ENCODE peak calls at places on chromosomes 16 and 17, in nine cellular contexts. J is cardiac muscle cell; K is foreskin fibroblast; Y is naive thymus-derived CD4-positive, alpha-beta T cell; X is NB4; O is mucosa of descending colon; V is lung; Z is epithelial cell of esophagus; E is ascending aorta. B is an unnamed sample.

GRCh38 chr17:63542942-63543821 is 7.1 kb upstream of the DCAF7 start:
- DNase-seq in E (peak; percentile 46), Y (no peak), X (no peak), J (no peak), Z (no peak), O (peak; percentile 68), K (no peak), V (no peak), B (no peak)

GRCh38 chr17:78886954-78887353 is 16.0 kb downstream of the CEP295NL start:
- DNase-seq in V (no peak), K (no peak), E (no peak), X (no peak), Z (no peak), Y (no peak), O (no peak), J (no peak), B (no peak)

GRCh38 chr16:7363397-7364053 is 30.9 kb downstream of the RBFOX1 start:
- DNase-seq in Y (no peak), O (no peak), K (no peak), V (no peak), Z (no peak), E (no peak), J (peak; percentile 11), X (no peak), B (no peak)

GRCh38 chr16:68972720-68973119 is 129.4 kb downstream of the TANGO6 start:
- DNase-seq in E (no peak), V (no peak), Y (no peak), O (no peak), X (peak; percentile 38), Z (peak; percentile 59), J (peak; percentile 53), K (peak; percentile 80), B (no peak)

GRCh38 chr16:88730632-88731607 is 24.6 kb downstream of the CTU2 start:
- DNase-seq in V (no peak), E (no peak), X (no peak), J (no peak), K (no peak), O (no peak), Z (no peak), Y (no peak), B (no peak)

GRCh38 chr16:67822511-67822910 is 15.8 kb downstream of the TSNAXIP1 start:
- DNase-seq in X (no peak), Z (no peak), Y (no peak), O (no peak), J (no peak), K (peak; percentile 57), E (no peak), V (no peak), B (no peak)

GRCh38 chr17:72365857-72366415 is 245.1 kb downstream of the SOX9 start:
- DNase-seq in K (peak; percentile 89), J (no peak), O (no peak), V (no peak), E (no peak), Y (no peak), Z (no peak), X (no peak), B (no peak)

GRCh38 chr16:2523801-2524231 is 3.6 kb downstream of the AMDHD2 start:
- DNase-seq in V (no peak), E (no peak), J (no peak), X (no peak), Z (no peak), K (no peak), O (no peak), Y (no peak), B (no peak)

GRCh38 chr16:87648236-87648635 is 45.9 kb downstream of the JPH3 start:
- DNase-seq in Z (no peak), V (no peak), O (no peak), E (no peak), Y (no peak), K (no peak), X (peak; percentile 52), J (no peak), B (no peak)

GRCh38 chr16:28183441-28183840 is 28.3 kb downstream of the XPO6 start:
- DNase-seq in O (no peak), J (no peak), Y (no peak), V (no peak), E (no peak), K (no peak), Z (no peak), X (no peak), B (no peak)

GRCh38 chr17:3738562-3739295 is 15.0 kb downstream of the HASPIN start:
- DNase-seq in J (peak; percentile 12), O (peak; percentile 72), X (no peak), Z (peak; percentile 91), K (peak; percentile 43), E (no peak), V (peak; percentile 64), Y (peak; percentile 69), B (no peak)

GRCh38 chr17:79990051-79990592 is 45.5 kb downstream of the TBC1D16 start:
- DNase-seq in Z (no peak), V (no peak), Y (no peak), E (no peak), K (no peak), X (no peak), O (peak; percentile 65), J (peak; percentile 48), B (no peak)

GRCh38 chr17:8264320-8264719 is 15.2 kb downstream of the PFAS start:
- DNase-seq in V (no peak), J (no peak), E (no peak), K (no peak), Y (no peak), Z (no peak), X (no peak), O (no peak), B (no peak)

GRCh38 chr16:75462804-75463203 is 1.7 kb downstream of the TMEM170A start:
- DNase-seq in O (no peak), K (peak; percentile 21), J (no peak), X (no peak), Y (peak; percentile 47), E (no peak), V (no peak), Z (peak; percentile 27), B (no peak)
- H3K4me3 ChIP-seq in O (no peak overlapping the region), K (peak overlapping the region; percentile 64), J (peak overlapping the region; percentile 91), X (peak overlapping the region; percentile 81), Y (peak overlapping the region; percentile 93), E (peak overlapping the region; percentile 97), V (no peak overlapping the region), Z (peak overlapping the region; percentile 72), B (no peak overlapping the region)

GRCh38 chr17:49494937-49495841 is at the start of gene NGFR:
- DNase-seq in X (peak; percentile 72), O (peak; percentile 61), Z (peak; percentile 34), K (peak; percentile 59), J (peak; percentile 70), V (no peak), Y (peak; percentile 38), E (no peak), B (no peak)

GRCh38 chr17:49497147-49498036 is 2.3 kb downstream of the NGFR start:
- DNase-seq in Y (peak; percentile 28), V (no peak), Z (peak; percentile 53), K (peak; percentile 54), O (no peak), E (peak; percentile 86), X (no peak), J (peak; percentile 89), B (no peak)

GRCh38 chr17:49496866-49497146 is 1.7 kb downstream of the NGFR start:
- DNase-seq in K (no peak), Y (no peak), J (no peak), V (no peak), O (no peak), X (no peak), Z (no peak), E (no peak), B (no peak)

GRCh38 chr17:49495842-49496182 is 719 bp downstream of the NGFR start:
- DNase-seq in X (no peak), Z (no peak), E (no peak), K (no peak), V (no peak), Y (no peak), J (no peak), O (no peak), B (no peak)

GRCh38 chr17:49496183-49496865 is 1.2 kb downstream of the NGFR start:
- DNase-seq in J (peak; percentile 89), O (peak; percentile 69), Z (peak; percentile 69), V (peak; percentile 60), X (peak; percentile 68), K (peak; percentile 76), Y (peak; percentile 83), E (peak; percentile 88), B (no peak)
- H3K4me3 ChIP-seq in J (peak overlapping the region; percentile 43), O (no peak overlapping the region), Z (peak overlapping the region; percentile 35), V (no peak overlapping the region), X (no peak overlapping the region), K (peak overlapping the region; percentile 8), Y (peak overlapping the region; percentile 67), E (peak overlapping the region; percentile 66), B (peak overlapping the region; percentile 33)

DNA sequence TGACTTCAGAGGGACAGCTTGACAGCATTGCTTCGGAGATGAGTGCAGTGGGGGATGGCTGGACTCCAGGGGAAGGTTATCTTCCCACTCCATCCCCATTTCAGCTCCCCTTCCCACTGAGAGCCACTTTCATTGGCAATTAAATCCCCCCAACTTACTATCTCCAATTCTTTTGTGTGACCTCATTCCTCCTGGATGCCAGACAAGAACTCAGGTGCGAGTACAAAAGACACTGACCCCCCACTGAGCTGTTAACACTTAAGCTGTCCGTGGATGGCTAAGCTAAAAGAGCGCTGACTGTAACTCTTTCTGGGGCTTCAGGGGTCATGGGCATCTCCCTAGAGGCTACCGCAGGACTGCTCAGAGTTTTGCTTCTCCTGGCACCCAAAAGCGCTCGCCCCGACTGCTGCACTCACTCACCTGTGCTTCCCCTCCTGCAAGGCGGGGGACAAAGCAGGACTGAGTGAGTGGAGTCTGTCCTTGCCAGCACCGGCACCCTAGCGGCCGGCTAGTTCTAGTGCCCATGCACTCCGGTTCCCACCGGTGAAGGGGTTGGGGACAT is 44.8 kb upstream of the FBXO47 start:
- DNase-seq in X (no peak), E (no peak), V (no peak), Z (no peak), Y (no peak), J (no peak), K (no peak), O (no peak), B (no peak)
- H3K4me3 ChIP-seq in X (no peak overlapping the region), E (no peak overlapping the region), V (no peak overlapping the region), Z (no peak overlapping the region), Y (no peak overlapping the region), J (no peak overlapping the region), K (no peak overlapping the region), O (no peak overlapping the region), B (no peak overlapping the region)

DNA sequence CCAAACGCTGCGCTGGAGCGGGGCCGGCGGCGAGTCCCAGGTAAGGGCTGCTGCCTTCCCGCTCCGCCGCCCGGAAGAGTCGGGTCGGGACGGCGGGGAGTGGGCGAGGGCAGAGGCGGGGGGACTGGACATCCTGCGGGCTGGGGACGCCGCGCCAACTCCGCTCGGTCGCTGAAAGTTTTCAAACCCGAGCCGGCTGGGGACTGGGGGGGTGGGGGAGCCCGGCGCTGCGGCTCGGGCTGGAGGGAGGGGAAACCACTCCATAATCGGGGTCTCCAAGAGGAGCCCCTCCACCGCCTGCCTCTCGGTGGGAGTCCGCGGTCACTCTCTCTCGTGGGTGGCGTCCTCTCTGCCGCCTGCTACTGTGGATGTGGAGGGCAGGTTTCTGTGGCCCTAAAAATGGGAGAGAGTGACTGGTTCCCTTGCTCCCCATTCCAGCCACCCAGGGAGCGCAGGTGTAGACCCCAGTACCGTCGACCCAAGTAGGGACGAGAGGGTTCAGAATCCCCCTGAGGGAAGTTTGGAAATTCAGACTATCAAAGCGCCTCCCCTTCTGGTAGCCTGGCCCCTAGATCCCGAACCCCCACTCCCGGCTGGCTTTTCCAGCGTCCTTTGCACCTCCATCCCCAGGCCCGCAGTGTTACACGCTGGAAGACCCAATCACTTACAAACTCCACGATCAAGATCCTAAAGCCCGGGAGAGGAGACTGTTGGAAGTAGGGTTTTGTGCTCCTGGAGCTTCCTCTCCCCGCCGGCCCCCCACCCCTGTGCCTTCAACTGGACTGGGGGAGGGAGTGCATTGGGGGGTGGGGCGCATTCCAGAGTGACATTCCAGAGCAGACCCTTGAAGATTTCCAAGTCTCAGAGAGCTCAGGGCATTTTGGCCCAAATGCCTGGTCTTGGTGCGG is 850 bp downstream of the GPRC5C start:
- DNase-seq in E (no peak), V (no peak), J (no peak), X (no peak), Z (no peak), Y (no peak), O (no peak), K (no peak), B (no peak)
- H3K4me3 ChIP-seq in E (peak overlapping the region; percentile 68), V (peak overlapping the region; percentile 46), J (peak overlapping the region; percentile 79), X (no peak overlapping the region), Z (peak overlapping the region; percentile 51), Y (no peak overlapping the region), O (peak overlapping the region; percentile 72), K (no peak overlapping the region), B (no peak overlapping the region)

B was measured in AG04449.